ENCODE peak calls at places on chromosomes 6 and 20, in five cellular contexts. X is HepG2, V is GM12878, M is K562, A is SK-N-SH. R is an unnamed sample.

GRCh38 chr20:36847710-36848040 is 28.3 kb upstream of the TLDC2 start:
- DNase-seq in M (no peak), V (no peak), X (no peak), A (no peak), R (no peak)

GRCh38 chr6:42163941-42164340 is 9.2 kb upstream of the GUCA1A start:
- DNase-seq in X (no peak), A (no peak), V (no peak), M (no peak), R (no peak)

GRCh38 chr6:122126894-122127293 is 272.6 kb upstream of the HSF2 start:
- DNase-seq in X (no peak), A (no peak), M (no peak), V (no peak), R (no peak)

GRCh38 chr20:32709528-32710121 is 33.6 kb downstream of the COMMD7 start:
- DNase-seq in A (peak), M (no peak), V (no peak), X (peak), R (no peak)

GRCh38 chr20:6041808-6042265 is 12.0 kb downstream of the LRRN4 start:
- DNase-seq in V (no peak), X (no peak), A (no peak), M (no peak), R (no peak)

GRCh38 chr6:140774080-140774505 is 1358.6 kb upstream of the GJE1 start:
- DNase-seq in V (peak), M (no peak), X (no peak), A (no peak), R (peak)

GRCh38 chr6:33610779-33611421 is 10.2 kb upstream of the ITPR3 start:
- DNase-seq in V (no peak), X (peak), M (no peak), A (peak), R (no peak)

GRCh38 chr20:44572551-44573500 is 9.6 kb upstream of the PKIG start:
- DNase-seq in A (no peak), X (no peak), V (no peak), M (no peak), R (no peak)

GRCh38 chr6:170166511-170167122 is 124.3 kb downstream of the DLL1 start:
- DNase-seq in V (no peak), X (no peak), A (no peak), M (no peak), R (no peak)

GRCh38 chr20:24612799-24613775 is 143.7 kb downstream of the SYNDIG1 start:
- DNase-seq in X (no peak), A (no peak), V (no peak), M (no peak), R (no peak)

GRCh38 chr20:19699132-19699971 is 58.7 kb upstream of the RIN2 start:
- DNase-seq in X (no peak), V (no peak), A (no peak), M (no peak), R (peak)

GRCh38 chr6:32410906-32411305 is 3.9 kb upstream of the BTNL2 start:
- DNase-seq in A (no peak), V (no peak), M (no peak), X (no peak), R (no peak)

GRCh38 chr6:90393232-90393884 is 96.7 kb upstream of the BACH2 start:
- DNase-seq in M (peak), V (no peak), X (peak), A (peak), R (peak)

GRCh38 chr6:14390805-14391204 is 273.2 kb downstream of the CD83 start:
- DNase-seq in M (no peak), A (no peak), X (no peak), V (no peak), R (no peak)

GRCh38 chr6:8557019-8557748 is 121.8 kb upstream of the SLC35B3 start:
- DNase-seq in X (no peak), A (no peak), V (no peak), M (no peak), R (no peak)

GRCh38 chr6:30820196-30820595 is 64.1 kb upstream of the DDR1 start:
- DNase-seq in X (peak), V (no peak), A (no peak), M (no peak), R (peak)

GRCh38 chr20:9903048-9903651 is 64.3 kb upstream of the PAK5 start:
- DNase-seq in A (no peak), M (no peak), X (peak), V (no peak), R (peak)

GRCh38 chr6:15980801-15981200 is 148.1 kb upstream of the MYLIP start:
- DNase-seq in V (no peak), M (no peak), A (no peak), X (no peak), R (no peak)

GRCh38 chr6:92174398-92175073 is 1244.8 kb downstream of the EPHA7 start:
- DNase-seq in A (no peak), X (no peak), M (no peak), V (no peak), R (no peak)

GRCh38 chr6:1267057-1267732 is 44.7 kb upstream of the FOXQ1 start:
- DNase-seq in V (no peak), A (no peak), X (peak), M (no peak), R (no peak)

GRCh38 chr20:50242863-50243609 is 52.4 kb downstream of the CEBPB start:
- DNase-seq in X (peak), V (no peak), A (no peak), M (no peak), R (peak)

GRCh38 chr6:164927288-164928040 is 381.9 kb downstream of the C6orf118 start:
- DNase-seq in M (peak), V (no peak), X (peak), A (peak), R (peak)

GRCh38 chr6:152356016-152356415 is 281.1 kb downstream of the SYNE1 start:
- DNase-seq in A (no peak), M (no peak), X (no peak), V (no peak), R (no peak)

GRCh38 chr20:3710027-3710426 is 2.4 kb downstream of the SIGLEC1 start:
- DNase-seq in M (peak), A (no peak), V (no peak), X (no peak), R (no peak)

GRCh38 chr6:100346828-100347227 is 117.9 kb downstream of the SIM1 start:
- DNase-seq in V (no peak), A (no peak), X (no peak), M (no peak), R (no peak)

GRCh38 chr6:157328108-157328692 is 4.9 kb upstream of the TMEM242 start:
- DNase-seq in M (no peak), V (no peak), A (no peak), X (no peak), R (no peak)

GRCh38 chr6:52993461-52993860 is 1.6 kb downstream of the GSTA4 start:
- DNase-seq in V (no peak), A (no peak), M (no peak), X (no peak), R (no peak)

GRCh38 chr6:4521070-4521469 is 255.1 kb upstream of the CDYL start:
- DNase-seq in M (no peak), X (no peak), V (no peak), A (no peak), R (no peak)

GRCh38 chr6:4516206-4516605 is 260.0 kb upstream of the CDYL start:
- DNase-seq in M (no peak), X (no peak), V (no peak), A (no peak), R (no peak)

GRCh38 chr6:4513561-4513960 is 262.6 kb upstream of the CDYL start:
- DNase-seq in X (no peak), M (no peak), A (no peak), V (no peak), R (no peak)

GRCh38 chr6:4522453-4522852 is 253.8 kb upstream of the CDYL start:
- DNase-seq in X (no peak), V (no peak), M (no peak), A (no peak), R (no peak)

DNA sequence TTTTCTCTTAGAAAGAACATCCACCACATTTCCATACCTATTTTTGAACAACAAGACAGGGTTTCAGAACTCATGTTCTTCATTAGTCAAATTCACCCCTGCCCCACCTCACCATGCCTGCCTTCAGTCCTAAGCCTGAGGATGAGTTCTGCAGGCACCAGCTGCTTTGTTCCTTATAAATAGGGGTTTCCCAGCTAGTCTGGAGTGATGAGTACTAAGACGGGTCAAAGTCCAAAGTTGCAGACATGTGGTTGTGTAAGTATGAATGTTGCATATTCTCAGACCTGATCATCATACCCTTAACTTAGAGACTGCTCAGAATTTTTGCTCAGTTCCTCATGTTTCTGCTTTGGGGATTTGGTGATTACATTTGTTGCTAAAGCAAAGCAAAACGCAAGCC is 257.7 kb upstream of the CDYL start:
- DNase-seq in M (no peak), V (peak), A (no peak), X (no peak), R (no peak)
- TF ChIP-seq ZBTB33 in M (no peak), V (no peak), A (no peak), X (no peak), R (no peak)

DNA sequence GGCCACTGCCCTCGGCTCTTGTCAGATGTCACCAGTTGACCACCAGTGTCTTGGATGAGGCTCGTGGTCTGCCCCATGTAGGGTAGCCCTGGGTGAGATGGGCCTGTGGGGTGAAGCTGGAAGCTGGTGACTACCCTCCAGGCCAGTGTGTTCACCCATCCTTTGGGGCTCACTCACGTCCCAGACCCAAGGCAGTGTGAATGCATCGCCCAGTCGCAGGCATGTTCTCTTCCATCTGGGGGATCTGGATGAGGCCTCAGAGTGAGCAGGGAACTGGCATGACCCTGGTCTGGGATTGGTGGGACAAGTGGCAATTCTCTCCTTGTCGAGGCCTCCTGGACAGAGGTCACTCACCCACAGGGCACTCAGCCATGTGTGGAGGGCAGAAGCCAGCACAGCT is 120.1 kb upstream of the PHACTR3 start:
- DNase-seq in V (no peak), X (no peak), A (peak), M (no peak), R (no peak)
- TF ChIP-seq ZBTB33 in V (no peak), X (no peak), A (no peak), M (no peak), R (no peak)

DNA sequence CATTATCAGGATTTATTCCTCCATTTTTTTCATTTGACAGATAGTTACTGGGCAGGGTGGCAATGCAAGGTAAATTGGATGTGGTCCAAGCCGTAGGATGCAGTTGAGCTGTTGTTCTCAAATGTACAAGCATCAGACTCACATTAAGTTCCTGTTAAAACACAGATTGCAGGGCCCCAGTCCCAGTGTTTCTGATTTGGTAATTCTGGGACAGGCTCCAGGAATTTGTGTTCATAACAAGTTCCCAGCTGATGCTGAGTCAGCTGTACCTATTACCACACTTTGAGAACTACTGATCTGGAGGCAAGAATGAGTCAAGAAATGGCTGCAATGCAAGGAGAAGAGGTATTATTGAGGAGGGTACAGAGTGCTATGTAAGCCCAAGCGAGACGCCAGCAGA is 11.7 kb downstream of the TMEM244 start:
- DNase-seq in V (no peak), M (no peak), A (no peak), X (no peak), R (peak)
- TF ChIP-seq ZBTB33 in V (no peak), M (no peak), A (no peak), X (no peak), R (no peak)

DNA sequence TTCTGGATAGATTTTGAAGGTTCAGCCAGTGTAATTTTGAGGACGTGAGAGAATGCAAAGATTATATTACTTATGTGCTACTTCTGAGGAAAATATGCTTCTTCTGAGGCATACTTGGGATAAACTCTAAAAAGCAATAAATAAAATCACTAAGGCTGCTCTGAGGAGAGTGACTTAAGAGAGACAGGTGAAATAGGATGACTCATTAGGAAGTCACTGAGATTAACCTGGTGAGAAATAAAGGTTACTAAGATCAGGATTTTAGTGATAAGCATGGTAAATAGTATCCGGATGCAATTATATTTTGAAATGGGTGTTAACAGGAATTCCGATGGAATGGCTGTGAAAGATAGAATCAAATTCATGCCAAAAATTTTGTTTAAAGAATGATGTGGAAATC is 202.1 kb downstream of the CENPW start:
- DNase-seq in A (no peak), X (no peak), V (no peak), M (no peak), R (no peak)
- TF ChIP-seq ZBTB33 in A (no peak), X (no peak), V (no peak), M (no peak), R (no peak)

DNA sequence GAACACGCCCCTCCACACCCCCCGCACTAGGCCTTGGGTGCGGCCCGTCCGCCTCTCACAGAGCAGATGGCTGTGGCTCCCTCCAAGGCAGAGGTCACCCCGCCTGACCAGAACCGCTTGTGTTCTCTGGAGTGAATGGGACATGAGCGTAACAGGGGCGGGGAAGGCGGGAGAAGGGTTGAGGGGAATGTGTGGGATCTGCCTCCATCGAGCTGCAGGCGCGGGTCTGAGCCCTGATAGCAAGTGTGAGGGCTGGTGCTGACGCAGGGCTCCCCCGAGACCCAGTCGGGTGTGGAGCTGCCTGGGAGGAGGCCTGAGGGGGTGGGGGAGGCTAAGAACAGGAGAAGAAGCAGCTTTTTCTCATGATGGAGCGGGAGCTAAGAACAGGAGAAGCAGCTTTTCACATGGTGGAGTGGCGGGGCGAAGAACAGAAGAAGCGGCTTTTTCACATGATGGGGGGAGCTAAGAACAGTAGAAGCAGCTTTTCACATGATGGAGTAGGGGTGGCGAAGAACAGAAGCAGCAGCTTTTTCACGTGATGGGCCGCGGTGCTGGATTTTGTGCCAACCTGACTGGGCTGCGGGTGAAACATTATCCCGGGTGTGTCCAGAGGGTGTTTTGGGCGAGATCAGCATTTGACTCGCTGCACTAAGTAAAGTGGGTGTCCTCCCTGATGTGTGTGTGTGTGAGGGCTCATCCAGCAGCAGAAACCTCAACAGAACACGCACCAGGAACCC is 169.2 kb downstream of the TTLL2 start:
- DNase-seq in X (no peak), A (no peak), M (no peak), V (no peak), R (no peak)
- TF ChIP-seq ZBTB33 in X (peak), A (no peak), M (no peak), V (no peak), R (no peak)

GRCh38 chr6:46521464-46521971 is 30.3 kb upstream of the RCAN2 start:
- DNase-seq in V (no peak), A (no peak), X (no peak), M (no peak), R (no peak)
- TF ChIP-seq ZBTB33 in V (no peak), A (no peak), X (no peak), M (no peak), R (no peak)

GRCh38 chr20:35476288-35476687 is 20.9 kb downstream of the CEP250 start:
- DNase-seq in V (no peak), M (no peak), X (no peak), A (no peak), R (no peak)

GRCh38 chr20:35473684-35474083 is 18.3 kb downstream of the CEP250 start:
- DNase-seq in A (no peak), M (no peak), X (no peak), V (no peak), R (no peak)

GRCh38 chr20:35474504-35474903 is 19.1 kb downstream of the CEP250 start:
- DNase-seq in A (no peak), M (no peak), V (no peak), X (peak), R (no peak)

GRCh38 chr20:35479798-35480197 is 24.4 kb downstream of the CEP250 start:
- DNase-seq in M (no peak), A (no peak), X (no peak), V (no peak), R (no peak)

DNA sequence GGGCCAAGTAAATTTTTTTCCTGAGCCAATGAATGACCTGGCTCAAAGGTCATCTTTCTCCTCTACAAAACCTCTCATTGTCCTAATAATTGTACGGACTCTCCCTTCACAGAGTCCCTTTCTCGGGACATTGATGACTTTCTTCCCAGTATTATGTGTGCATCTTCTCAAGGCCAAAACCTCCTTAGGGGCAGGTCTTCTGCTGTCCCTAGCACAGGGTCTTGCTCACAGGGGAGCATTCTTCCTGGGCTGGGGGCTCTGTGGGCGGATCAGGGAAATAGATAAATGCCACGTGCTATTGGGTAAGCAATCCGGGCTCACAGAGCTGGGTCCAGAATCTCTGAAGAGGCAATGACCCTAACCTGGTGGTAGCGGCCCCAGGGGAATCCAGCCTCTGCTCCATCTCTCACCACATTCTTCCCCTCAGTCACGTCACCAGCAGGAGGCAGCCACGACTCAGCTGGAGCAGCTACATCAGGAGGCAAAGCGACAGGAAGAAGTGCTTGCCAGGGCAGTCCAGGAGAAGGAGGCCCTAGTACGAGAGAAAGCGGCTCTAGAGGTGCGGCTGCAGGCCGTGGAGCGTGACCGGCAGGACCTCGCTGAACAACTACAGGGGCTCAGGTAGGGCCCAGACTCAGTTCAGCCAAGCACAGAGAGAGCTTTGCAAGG is 23.5 kb downstream of the CEP250 start:
- DNase-seq in M (no peak), X (peak), V (no peak), A (no peak), R (no peak)
- TF ChIP-seq ZBTB33 in M (peak), X (peak), V (no peak), A (no peak), R (no peak)